ENCODE peak calls at places on chromosomes 4 and X, in five cellular contexts. G is heart right ventricle, S is Peyer's patch, D is heart left ventricle, X is thyroid gland. J is an unnamed sample.

GRCh38 chr4:114040319-114041116 is 61.1 kb upstream of the ARSJ start:
- DNase-seq in G (no peak), S (no peak), D (no peak), X (no peak), J (no peak)

GRCh38 chr4:112170451-112170993 is 25.3 kb downstream of the FAM241A start:
- DNase-seq in G (no peak), S (no peak), D (no peak), X (no peak), J (no peak)

GRCh38 chr4:13548059-13548983 is 4.0 kb upstream of the NKX3-2 start:
- DNase-seq in G (no peak), S (no peak), D (no peak), X (no peak), J (no peak)

GRCh38 chr4:154958621-154959358 is 177.7 kb downstream of the RBM46 start:
- DNase-seq in G (peak; percentile 72), S (no peak), D (peak; percentile 60), X (peak; percentile 90), J (peak; percentile 71)

GRCh38 chr4:89021678-89022077 is 35.3 kb downstream of the FAM13A start:
- DNase-seq in G (no peak), S (no peak), D (no peak), X (no peak), J (no peak)

GRCh38 chrX:136086521-136086920 is 60.8 kb upstream of the FHL1 start:
- DNase-seq in G (no peak), S (no peak), D (no peak), X (no peak), J (no peak)

GRCh38 chrX:135086197-135086854 is 34.0 kb downstream of the ETDB start:
- DNase-seq in G (peak; percentile 16), S (no peak), D (no peak), X (peak; percentile 6), J (peak; percentile 31)

GRCh38 chr4:10129196-10130185 is 12.9 kb upstream of the WDR1 start:
- DNase-seq in G (no peak), S (no peak), D (no peak), X (peak; percentile 66), J (no peak)

DNA sequence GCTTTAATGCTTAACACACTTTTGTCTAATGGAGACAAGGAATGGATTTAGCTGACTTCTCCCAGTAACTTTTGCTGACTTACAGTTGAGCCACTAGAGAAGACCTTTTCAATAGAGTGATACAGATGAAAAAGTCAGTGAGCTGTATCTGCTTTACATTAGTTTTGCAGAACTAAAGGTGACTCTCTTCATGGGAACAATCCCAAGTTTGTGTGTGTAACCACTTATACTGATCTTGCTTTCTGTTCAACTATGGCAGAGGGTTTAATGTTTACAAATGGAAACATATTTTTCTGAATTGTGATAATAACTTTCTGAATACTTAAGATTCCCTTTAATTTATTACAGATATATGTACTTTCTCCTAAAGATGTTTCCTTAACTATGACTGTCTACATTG is 182.6 kb upstream of the PUDP start:
- DNase-seq in G (no peak), S (no peak), D (no peak), X (no peak), J (no peak)
- H3K4me3 ChIP-seq in G (no peak overlapping the region), S (no peak overlapping the region), D (no peak overlapping the region), X (no peak overlapping the region), J (no peak overlapping the region)

DNA sequence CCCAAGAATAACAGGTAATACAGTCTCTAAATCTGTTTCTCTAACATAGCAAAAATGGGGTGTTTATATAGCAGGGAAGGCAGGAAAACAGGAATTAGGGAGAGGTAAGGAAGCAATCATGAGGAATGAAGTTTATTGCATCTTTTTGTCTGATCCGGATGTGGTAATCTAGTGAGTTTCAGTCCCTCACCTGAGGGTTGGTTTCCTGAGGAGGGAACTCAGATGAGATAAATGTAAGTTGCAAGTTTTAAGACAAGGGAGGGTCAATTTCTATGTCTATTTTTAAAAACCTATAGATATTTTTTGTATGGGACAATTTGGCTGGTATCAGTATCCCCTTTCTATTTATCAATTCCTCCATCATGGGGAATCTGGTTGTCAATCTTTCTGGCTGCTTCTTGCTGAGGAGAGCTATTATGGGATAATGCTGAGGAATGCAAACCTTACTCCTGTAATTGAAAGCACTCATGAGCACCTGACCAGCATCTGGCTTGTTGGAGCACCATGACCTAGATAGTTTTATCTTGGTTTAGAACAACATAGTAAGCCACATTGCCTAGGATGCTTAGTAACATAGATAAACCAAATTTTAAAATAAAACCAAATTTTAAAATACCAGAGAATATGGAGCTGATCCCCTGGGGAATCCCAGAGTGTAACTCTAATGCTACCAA is 130.1 kb downstream of the ADAM29 start:
- DNase-seq in G (no peak), S (no peak), D (no peak), X (no peak), J (no peak)
- H3K9me3 ChIP-seq in G (no peaks in the 10 kb centered on the region), S (no peaks in the 10 kb centered on the region), D (no peaks in the 10 kb centered on the region), X (no peaks in the 10 kb centered on the region), J (peaks cover 7% of the 10 kb centered on the region)

DNA sequence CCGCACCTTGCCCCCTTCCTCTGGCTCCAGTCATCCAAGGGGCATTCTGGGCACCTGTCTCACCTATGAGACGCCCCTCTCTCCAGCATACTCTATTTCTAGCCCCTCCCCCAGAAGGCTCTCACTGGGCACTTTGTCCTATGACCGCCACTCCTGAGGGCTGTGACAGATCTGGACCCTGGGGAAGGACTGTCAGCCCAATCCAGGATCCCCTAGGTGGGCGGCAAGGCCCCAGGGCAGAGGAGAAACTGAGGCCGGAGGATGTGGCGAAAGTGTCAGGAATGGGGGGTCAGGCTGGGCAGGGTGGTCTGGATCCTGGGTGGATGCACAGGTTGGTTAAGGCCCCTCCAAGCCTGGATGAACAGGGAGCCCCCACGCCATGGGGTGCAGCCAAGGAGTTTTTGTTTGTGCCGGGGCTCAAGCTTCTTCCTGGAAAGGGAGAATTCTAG is 16.2 kb upstream of the NAT8L start:
- DNase-seq in G (no peak), S (no peak), D (no peak), X (no peak), J (no peak)
- H3K4me3 ChIP-seq in G (peak overlapping the region; percentile 64), S (peak overlapping the region; percentile 99), D (no peak overlapping the region), X (no peak overlapping the region), J (peak overlapping the region; percentile 67)

GRCh38 chrX:81728622-81729021 is 526.7 kb downstream of the SH3BGRL start:
- DNase-seq in G (no peak), S (no peak), D (no peak), X (no peak), J (no peak)
- H3K9me3 ChIP-seq in G (no peaks in the 10 kb centered on the region), S (no peaks in the 10 kb centered on the region), D (peaks cover 32% of the 10 kb centered on the region), X (no peaks in the 10 kb centered on the region), J (peaks cover 27% of the 10 kb centered on the region)